ENCODE peak calls at places on chromosome 13, in eight cellular contexts. M, P, A, L, N, I, F and D are unnamed samples.

GRCh38 chr13:60759499-60759898 is 362.5 kb downstream of the TDRD3 start:
- DNase-seq in L (no peak), N (no peak), P (no peak), I (no peak), F (no peak), M (peak), A (no peak), D (no peak)

GRCh38 chr13:97235549-97236206 is 13.5 kb downstream of the MBNL2 start:
- DNase-seq in F (no peak), N (no peak), M (peak), L (no peak), A (no peak), P (no peak), I (no peak), D (no peak)

GRCh38 chr13:74132152-74132767 is 1.9 kb downstream of the KLF12 start:
- DNase-seq in F (peak), A (no peak), M (peak), L (no peak), I (no peak), N (no peak), P (no peak), D (no peak)

GRCh38 chr13:106599875-106600797 is 32.2 kb upstream of the ARGLU1 start:
- DNase-seq in N (peak), I (no peak), A (no peak), L (peak), P (no peak), M (no peak), F (no peak), D (no peak)

GRCh38 chr13:100550433-100550832 is 38.2 kb downstream of the GGACT start:
- DNase-seq in P (peak), N (peak), M (no peak), I (no peak), F (no peak), L (peak), A (peak), D (peak)

GRCh38 chr13:74641586-74641985 is 507.4 kb upstream of the KLF12 start:
- DNase-seq in P (peak), I (no peak), M (no peak), N (peak), L (no peak), F (no peak), A (no peak), D (no peak)

GRCh38 chr13:73146705-73147104 is 87.9 kb downstream of the KLF5 start:
- DNase-seq in N (no peak), P (no peak), M (no peak), L (peak), I (no peak), F (no peak), A (no peak), D (no peak)

GRCh38 chr13:80055804-80056203 is 285.1 kb downstream of the SPRY2 start:
- DNase-seq in L (no peak), M (no peak), I (no peak), P (no peak), N (no peak), F (no peak), A (no peak), D (no peak)